ENCODE peak calls at places on chromosomes 11 and 22, in eight cellular contexts. One of them, this sample, is unnamed.
A peak's percentile ranks its signal among the peaks of the same experiment; 100 is the strongest.

GRCh38 chr11:66683877-66684276 is 6.2 kb upstream of the RBM4B start:
- DNase-seq in GM10248: no peak
- DNase-seq in activated naive CD8-positive, alpha-beta T cell treated with anti-CD3 and anti-CD28 coated beads, Interleukin-2, amount 50 U/mL, for 24 hours: no peak
- DNase-seq in MV-4-11: no peak
- DNase-seq in EL: no peak
- DNase-seq in foreskin fibroblast: no peak
- DNase-seq in NCI-H460: no peak
- DNase-seq in activated naive CD4-positive, alpha-beta T cell: no peak
- DNase-seq in this sample: no peak

GRCh38 chr22:45516923-45517675 is 14.4 kb downstream of the FBLN1 start:
- DNase-seq in GM10248: no peak
- DNase-seq in activated naive CD8-positive, alpha-beta T cell treated with anti-CD3 and anti-CD28 coated beads, Interleukin-2, amount 50 U/mL, for 24 hours: no peak
- DNase-seq in MV-4-11: no peak
- DNase-seq in EL: peak; percentile 63
- DNase-seq in foreskin fibroblast: peak; percentile 69
- DNase-seq in NCI-H460: no peak
- DNase-seq in activated naive CD4-positive, alpha-beta T cell: no peak
- DNase-seq in this sample: no peak

GRCh38 chr22:36922097-36922608 is 8.7 kb downstream of the CSF2RB start:
- DNase-seq in GM10248: no peak
- DNase-seq in activated naive CD8-positive, alpha-beta T cell treated with anti-CD3 and anti-CD28 coated beads, Interleukin-2, amount 50 U/mL, for 24 hours: no peak
- DNase-seq in MV-4-11: no peak
- DNase-seq in EL: no peak
- DNase-seq in foreskin fibroblast: no peak
- DNase-seq in NCI-H460: no peak
- DNase-seq in activated naive CD4-positive, alpha-beta T cell: no peak
- DNase-seq in this sample: no peak

GRCh38 chr22:29742319-29742718 is 22.5 kb downstream of the CABP7 start:
- DNase-seq in GM10248: no peak
- DNase-seq in activated naive CD8-positive, alpha-beta T cell treated with anti-CD3 and anti-CD28 coated beads, Interleukin-2, amount 50 U/mL, for 24 hours: no peak
- DNase-seq in MV-4-11: no peak
- DNase-seq in EL: no peak
- DNase-seq in foreskin fibroblast: no peak
- DNase-seq in NCI-H460: no peak
- DNase-seq in activated naive CD4-positive, alpha-beta T cell: no peak
- DNase-seq in this sample: no peak

GRCh38 chr11:130390071-130390758 is 38.2 kb downstream of the ADAMTS8 start:
- DNase-seq in GM10248: no peak
- DNase-seq in activated naive CD8-positive, alpha-beta T cell treated with anti-CD3 and anti-CD28 coated beads, Interleukin-2, amount 50 U/mL, for 24 hours: no peak
- DNase-seq in MV-4-11: peak; percentile 27
- DNase-seq in EL: peak; percentile 57
- DNase-seq in foreskin fibroblast: peak; percentile 87
- DNase-seq in NCI-H460: peak; percentile 23
- DNase-seq in activated naive CD4-positive, alpha-beta T cell: no peak
- DNase-seq in this sample: no peak

GRCh38 chr11:776459-777287 is 614 bp downstream of the GATD1 start:
- DNase-seq in GM10248: peak; percentile 39
- DNase-seq in activated naive CD8-positive, alpha-beta T cell treated with anti-CD3 and anti-CD28 coated beads, Interleukin-2, amount 50 U/mL, for 24 hours: peak; percentile 25
- DNase-seq in MV-4-11: peak; percentile 30
- DNase-seq in EL: no peak
- DNase-seq in foreskin fibroblast: peak; percentile 55
- DNase-seq in NCI-H460: no peak
- DNase-seq in activated naive CD4-positive, alpha-beta T cell: no peak
- DNase-seq in this sample: no peak

GRCh38 chr22:27775087-27775697 is 26.4 kb downstream of the MN1 start:
- DNase-seq in GM10248: no peak
- DNase-seq in activated naive CD8-positive, alpha-beta T cell treated with anti-CD3 and anti-CD28 coated beads, Interleukin-2, amount 50 U/mL, for 24 hours: no peak
- DNase-seq in MV-4-11: no peak
- DNase-seq in EL: no peak
- DNase-seq in foreskin fibroblast: no peak
- DNase-seq in NCI-H460: no peak
- DNase-seq in activated naive CD4-positive, alpha-beta T cell: no peak
- DNase-seq in this sample: no peak

GRCh38 chr11:37811349-37811748 is 1213.3 kb upstream of the RAG2 start:
- DNase-seq in GM10248: no peak
- DNase-seq in activated naive CD8-positive, alpha-beta T cell treated with anti-CD3 and anti-CD28 coated beads, Interleukin-2, amount 50 U/mL, for 24 hours: no peak
- DNase-seq in MV-4-11: no peak
- DNase-seq in EL: no peak
- DNase-seq in foreskin fibroblast: no peak
- DNase-seq in NCI-H460: no peak
- DNase-seq in activated naive CD4-positive, alpha-beta T cell: no peak
- DNase-seq in this sample: no peak

GRCh38 chr11:35179466-35180135 is 40.6 kb downstream of the CD44 start:
- DNase-seq in GM10248: no peak
- DNase-seq in activated naive CD8-positive, alpha-beta T cell treated with anti-CD3 and anti-CD28 coated beads, Interleukin-2, amount 50 U/mL, for 24 hours: no peak
- DNase-seq in MV-4-11: no peak
- DNase-seq in EL: peak; percentile 26
- DNase-seq in foreskin fibroblast: no peak
- DNase-seq in NCI-H460: no peak
- DNase-seq in activated naive CD4-positive, alpha-beta T cell: no peak
- DNase-seq in this sample: no peak

GRCh38 chr11:69587454-69588081 is 53.4 kb upstream of the CCND1 start:
- DNase-seq in GM10248: no peak
- DNase-seq in activated naive CD8-positive, alpha-beta T cell treated with anti-CD3 and anti-CD28 coated beads, Interleukin-2, amount 50 U/mL, for 24 hours: no peak
- DNase-seq in MV-4-11: no peak
- DNase-seq in EL: peak; percentile 91
- DNase-seq in foreskin fibroblast: peak; percentile 86
- DNase-seq in NCI-H460: no peak
- DNase-seq in activated naive CD4-positive, alpha-beta T cell: no peak
- DNase-seq in this sample: no peak

GRCh38 chr22:27100789-27101188 is 443.4 kb downstream of the MIAT start:
- DNase-seq in GM10248: no peak
- DNase-seq in activated naive CD8-positive, alpha-beta T cell treated with anti-CD3 and anti-CD28 coated beads, Interleukin-2, amount 50 U/mL, for 24 hours: no peak
- DNase-seq in MV-4-11: no peak
- DNase-seq in EL: peak; percentile 63
- DNase-seq in foreskin fibroblast: peak; percentile 33
- DNase-seq in NCI-H460: no peak
- DNase-seq in activated naive CD4-positive, alpha-beta T cell: no peak
- DNase-seq in this sample: no peak

GRCh38 chr11:94243571-94244229 is 60.7 kb upstream of the IZUMO1R start:
- DNase-seq in GM10248: no peak
- DNase-seq in activated naive CD8-positive, alpha-beta T cell treated with anti-CD3 and anti-CD28 coated beads, Interleukin-2, amount 50 U/mL, for 24 hours: no peak
- DNase-seq in MV-4-11: no peak
- DNase-seq in EL: no peak
- DNase-seq in foreskin fibroblast: no peak
- DNase-seq in NCI-H460: no peak
- DNase-seq in activated naive CD4-positive, alpha-beta T cell: no peak
- DNase-seq in this sample: no peak

GRCh38 chr11:114563077-114563476 is 3.4 kb upstream of the NXPE1 start:
- DNase-seq in GM10248: no peak
- DNase-seq in activated naive CD8-positive, alpha-beta T cell treated with anti-CD3 and anti-CD28 coated beads, Interleukin-2, amount 50 U/mL, for 24 hours: no peak
- DNase-seq in MV-4-11: no peak
- DNase-seq in EL: peak; percentile 15
- DNase-seq in foreskin fibroblast: peak; percentile 18
- DNase-seq in NCI-H460: no peak
- DNase-seq in activated naive CD4-positive, alpha-beta T cell: no peak
- DNase-seq in this sample: no peak

GRCh38 chr11:123494195-123495050 is 64.4 kb downstream of the GRAMD1B start:
- DNase-seq in GM10248: no peak
- DNase-seq in activated naive CD8-positive, alpha-beta T cell treated with anti-CD3 and anti-CD28 coated beads, Interleukin-2, amount 50 U/mL, for 24 hours: no peak
- DNase-seq in MV-4-11: no peak
- DNase-seq in EL: peak; percentile 77
- DNase-seq in foreskin fibroblast: peak; percentile 16
- DNase-seq in NCI-H460: no peak
- DNase-seq in activated naive CD4-positive, alpha-beta T cell: no peak
- DNase-seq in this sample: no peak

GRCh38 chr11:15118431-15118830 is 3.7 kb downstream of the INSC start:
- DNase-seq in GM10248: no peak
- DNase-seq in activated naive CD8-positive, alpha-beta T cell treated with anti-CD3 and anti-CD28 coated beads, Interleukin-2, amount 50 U/mL, for 24 hours: no peak
- DNase-seq in MV-4-11: no peak
- DNase-seq in EL: no peak
- DNase-seq in foreskin fibroblast: no peak
- DNase-seq in NCI-H460: no peak
- DNase-seq in activated naive CD4-positive, alpha-beta T cell: no peak
- DNase-seq in this sample: no peak

GRCh38 chr22:39622881-39623367 is 52.4 kb downstream of the CACNA1I start:
- DNase-seq in GM10248: peak; percentile 72
- DNase-seq in activated naive CD8-positive, alpha-beta T cell treated with anti-CD3 and anti-CD28 coated beads, Interleukin-2, amount 50 U/mL, for 24 hours: peak; percentile 77
- DNase-seq in MV-4-11: no peak
- DNase-seq in EL: peak; percentile 28
- DNase-seq in foreskin fibroblast: peak; percentile 22
- DNase-seq in NCI-H460: peak; percentile 24
- DNase-seq in activated naive CD4-positive, alpha-beta T cell: peak; percentile 58
- DNase-seq in this sample: peak; percentile 9